ENCODE peak calls at places on chromosomes 12 and 14, in ten cellular contexts. O is activated naive CD4-positive, alpha-beta T cell treated with Interleukin-2 at 50 U/mL for 16 hours; U is stimulated activated CD4-positive, alpha-beta T cell treated with anti-CD3 and anti-CD28 coated beads, Interleukin-15, amount 100 ng/mL, for 48 hours; H is KBM-7; A is activated CD8-positive, alpha-beta memory T cell treated with anti-CD3 and anti-CD28 coated beads, Interleukin-2, amount 10 ng/mL, durations not matched to agents 7 days and 5 days; I is lung microvascular endothelial cell; D is PC-9; Z is sigmoid colon; Y is activated CD4-positive, alpha-beta memory T cell treated with anti-CD3 and anti-CD28 coated beads, Interleukin-2, amount 10 ng/mL, durations not matched to agents 7 days and 5 days; N is A172. V is an unnamed sample.

GRCh38 chr14:21090940-21091663 is 7.4 kb downstream of the ZNF219 start:
- DNase-seq in O (no peak), U (no peak), H (no peak), A (no peak), I (no peak), D (no peak), Z (no peak), Y (no peak), N (no peak), V (no peak)

GRCh38 chr12:66149702-66150398 is 19.3 kb upstream of the LLPH start:
- DNase-seq in O (no peak), U (no peak), H (peak), A (no peak), I (peak), D (no peak), Z (no peak), Y (no peak), N (no peak), V (no peak)

GRCh38 chr14:88437659-88438058 is 52.2 kb downstream of the SPATA7 start:
- DNase-seq in O (no peak), U (no peak), H (no peak), A (no peak), I (peak), D (no peak), Z (no peak), Y (no peak), N (no peak), V (no peak)

GRCh38 chr14:76884853-76885276 is 58.7 kb downstream of the LRRC74A start:
- DNase-seq in O (no peak), U (no peak), H (no peak), A (no peak), I (no peak), D (no peak), Z (no peak), Y (no peak), N (no peak), V (no peak)

GRCh38 chr12:101875112-101875961 is 2.0 kb upstream of the DRAM1 start:
- DNase-seq in O (no peak), U (no peak), H (peak), A (no peak), I (peak), D (no peak), Z (no peak), Y (no peak), N (peak), V (no peak)

GRCh38 chr12:111767362-111768158 is 827 bp downstream of the ALDH2 start:
- DNase-seq in O (no peak), U (no peak), H (no peak), A (no peak), I (peak), D (no peak), Z (no peak), Y (no peak), N (no peak), V (no peak)

GRCh38 chr12:92421701-92422100 is 276.1 kb upstream of the BTG1 start:
- DNase-seq in O (no peak), U (no peak), H (no peak), A (no peak), I (peak), D (no peak), Z (no peak), Y (no peak), N (no peak), V (no peak)

GRCh38 chr12:32435921-32436710 is 36.8 kb downstream of the FGD4 start:
- DNase-seq in O (no peak), U (no peak), H (no peak), A (no peak), I (peak), D (no peak), Z (no peak), Y (no peak), N (no peak), V (no peak)

GRCh38 chr14:64190974-64191502 is 103.1 kb downstream of the ESR2 start:
- DNase-seq in O (no peak), U (no peak), H (no peak), A (no peak), I (peak), D (no peak), Z (no peak), Y (no peak), N (no peak), V (no peak)

GRCh38 chr14:85607571-85608219 is 77.8 kb downstream of the FLRT2 start:
- DNase-seq in O (no peak), U (no peak), H (no peak), A (no peak), I (peak), D (no peak), Z (no peak), Y (no peak), N (peak), V (peak)

GRCh38 chr12:642633-643477 is 20.4 kb downstream of the NINJ2 start:
- DNase-seq in O (peak), U (peak), H (peak), A (peak), I (peak), D (peak), Z (peak), Y (peak), N (no peak), V (peak)

V was measured in SW 1271.